ENCODE peak calls at places on chromosomes 16 and 17, in four cellular contexts. O is progenitor cell of endocrine pancreas, A is NCI-H2081, Q is HCT116. K is an unnamed sample.

GRCh38 chr17:35560703-35561102 is at the start of gene SLFN14:
- DNase-seq in O (no peak), A (no peak), Q (no peak), K (no peak)

GRCh38 chr16:81548901-81549546 is 104.4 kb downstream of the CMIP start:
- DNase-seq in O (peak), A (no peak), Q (no peak), K (peak)

GRCh38 chr17:38419508-38419981 is 8.7 kb upstream of the ARHGAP23 start:
- DNase-seq in O (no peak), A (no peak), Q (no peak), K (no peak)

GRCh38 chr16:11155284-11155806 is 100.7 kb downstream of the SOCS1 start:
- DNase-seq in O (no peak), A (no peak), Q (no peak), K (no peak)

GRCh38 chr16:19672378-19672777 is 45.6 kb downstream of the KNOP1 start:
- DNase-seq in O (no peak), A (no peak), Q (no peak), K (no peak)

GRCh38 chr17:74201250-74201649 is 2.2 kb upstream of the RPL38 start:
- DNase-seq in O (no peak), A (peak), Q (no peak), K (no peak)

GRCh38 chr16:89052824-89053724 is 40.6 kb upstream of the ACSF3 start:
- DNase-seq in O (no peak), A (peak), Q (peak), K (peak)

GRCh38 chr16:86591270-86591669 is 12.9 kb downstream of the FOXL1 start:
- DNase-seq in O (no peak), A (no peak), Q (no peak), K (no peak)

GRCh38 chr16:87538594-87538993 is 45.8 kb upstream of the ZCCHC14 start:
- DNase-seq in O (no peak), A (no peak), Q (no peak), K (no peak)